ENCODE peak calls at places on chromosome 21, in eight cellular contexts. P is glomerular endothelial cell; J is EH; B is HT-29; K is HFFc6; C is CD4-positive, CD25-positive, alpha-beta regulatory T cell; O is ureter; Z is NCI-H1694. Q is an unnamed sample.

GRCh38 chr21:35178812-35179211 is 129.7 kb upstream of the RUNX1 start:
- DNase-seq in K (peak), J (peak), O (no peak), C (peak), P (no peak), Z (no peak), B (no peak), Q (peak)

GRCh38 chr21:45499201-45499750 is 43.0 kb downstream of the SLC19A1 start:
- DNase-seq in C (no peak), Z (no peak), P (no peak), K (no peak), O (no peak), B (no peak), J (no peak), Q (no peak)

GRCh38 chr21:35023396-35024070 is 25.6 kb downstream of the RUNX1 start:
- DNase-seq in Z (no peak), J (no peak), O (no peak), K (no peak), P (no peak), B (no peak), C (no peak), Q (no peak)

GRCh38 chr21:31837613-31838390 is 35.0 kb upstream of the HUNK start:
- DNase-seq in J (no peak), Z (no peak), P (no peak), C (no peak), K (no peak), B (no peak), O (no peak), Q (no peak)

GRCh38 chr21:43341349-43342163 is 85.4 kb downstream of the SIK1 start:
- DNase-seq in K (no peak), O (no peak), B (no peak), P (no peak), J (peak), C (no peak), Z (no peak), Q (peak)

GRCh38 chr21:43957629-43958362 is 54.3 kb upstream of the TRAPPC10 start:
- DNase-seq in K (no peak), Z (no peak), P (no peak), C (no peak), J (no peak), O (no peak), B (no peak), Q (no peak)

GRCh38 chr21:35048706-35049617 is at the start of gene RUNX1:
- DNase-seq in B (no peak), K (peak), Z (no peak), C (peak), P (no peak), O (no peak), J (peak), Q (peak)

GRCh38 chr21:26835027-26835713 is 10.0 kb downstream of the ADAMTS1 start:
- DNase-seq in J (peak), Z (no peak), B (no peak), C (no peak), K (peak), O (no peak), P (no peak), Q (peak)

GRCh38 chr21:15367061-15367626 is 302.3 kb upstream of the NRIP1 start:
- DNase-seq in B (no peak), C (no peak), P (no peak), O (no peak), K (no peak), Z (no peak), J (no peak), Q (peak)

GRCh38 chr21:39444406-39445145 is 1.0 kb downstream of the LCA5L start:
- DNase-seq in K (peak), C (no peak), O (no peak), J (peak), B (peak), Z (no peak), P (no peak), Q (peak)

GRCh38 chr21:37208056-37208705 is 59.0 kb downstream of the VPS26C start:
- DNase-seq in O (peak), K (no peak), J (peak), C (peak), Z (no peak), P (no peak), B (peak), Q (peak)

GRCh38 chr21:42142141-42142540 is 71.0 kb downstream of the UMODL1 start:
- DNase-seq in B (no peak), P (no peak), O (no peak), Z (no peak), J (no peak), K (no peak), C (no peak), Q (no peak)

GRCh38 chr21:45292399-45293213 is 4.9 kb upstream of the POFUT2 start:
- DNase-seq in P (peak), B (peak), K (peak), O (peak), C (peak), J (peak), Z (peak), Q (peak)

GRCh38 chr21:22223385-22223784 is 1225.2 kb downstream of the NCAM2 start:
- DNase-seq in O (no peak), Z (no peak), C (no peak), P (no peak), K (no peak), J (no peak), B (no peak), Q (no peak)

GRCh38 chr21:36470294-36470693 is 9.6 kb downstream of the CLDN14 start:
- DNase-seq in B (no peak), O (no peak), C (no peak), J (peak), Z (no peak), K (no peak), P (no peak), Q (peak)